ENCODE peak calls at places on chromosomes 4 and X, in six cellular contexts. S is MCF 10A; P is activated T-helper 1 cell treated with anti-CD3 and anti-CD28 coated beads, Interleukin-2, amount 50 U/mL, for 16 hours; V is posterior cingulate gyrus; K is body of pancreas; X is RPMI7951. F is an unnamed sample.

GRCh38 chr4:186351672-186352194 is 85.7 kb downstream of the F11 start:
- DNase-seq in S (no peak), P (no peak), V (no peak), K (peak), X (no peak), F (no peak)

GRCh38 chr4:139841464-139842195 is 176.0 kb downstream of the MGST2 start:
- DNase-seq in S (no peak), P (no peak), V (no peak), K (peak), X (no peak), F (no peak)

GRCh38 chr4:145260091-145260490 is 79.7 kb upstream of the OTUD4 start:
- DNase-seq in S (no peak), P (no peak), V (no peak), K (no peak), X (no peak), F (no peak)

GRCh38 chrX:50375481-50376267 is 95.0 kb downstream of the DGKK start:
- DNase-seq in S (no peak), P (no peak), V (no peak), K (no peak), X (no peak), F (no peak)

GRCh38 chr4:68361146-68361589 is 11.3 kb upstream of the YTHDC1 start:
- DNase-seq in S (peak), P (no peak), V (no peak), K (no peak), X (peak), F (peak)

GRCh38 chrX:48470110-48470832 is at the start of gene SLC38A5:
- DNase-seq in S (no peak), P (no peak), V (no peak), K (no peak), X (no peak), F (no peak)

GRCh38 chrX:120271218-120271617 is 20.6 kb downstream of the ZBTB33 start:
- DNase-seq in S (peak), P (no peak), V (no peak), K (no peak), X (no peak), F (peak)

GRCh38 chr4:76016383-76016782 is 6.9 kb downstream of the CXCL10 start:
- DNase-seq in S (no peak), P (no peak), V (no peak), K (peak), X (no peak), F (peak)

GRCh38 chr4:139921551-139922184 is 232.3 kb downstream of the MAML3 start:
- DNase-seq in S (no peak), P (no peak), V (no peak), K (peak), X (no peak), F (no peak)

GRCh38 chrX:153649915-153650782 is 3.1 kb downstream of the DUSP9 start:
- DNase-seq in S (no peak), P (no peak), V (no peak), K (no peak), X (no peak), F (no peak)

GRCh38 chr4:4658051-4658450 is 116.2 kb upstream of the STX18 start:
- DNase-seq in S (no peak), P (no peak), V (no peak), K (no peak), X (peak), F (no peak)

GRCh38 chr4:148618856-148619255 is 176.6 kb upstream of the NR3C2 start:
- DNase-seq in S (peak), P (no peak), V (no peak), K (no peak), X (no peak), F (no peak)

GRCh38 chr4:1060646-1061371 is 49.4 kb downstream of the FGFRL1 start:
- DNase-seq in S (no peak), P (no peak), V (no peak), K (no peak), X (no peak), F (no peak)

GRCh38 chrX:72306851-72307645 is 1.3 kb upstream of the CITED1 start:
- DNase-seq in S (peak), P (no peak), V (peak), K (peak), X (peak), F (peak)

GRCh38 chr4:10100734-10101216 is 15.8 kb downstream of the WDR1 start:
- DNase-seq in S (no peak), P (no peak), V (no peak), K (peak), X (no peak), F (peak)

GRCh38 chr4:177185151-177185550 is 124.5 kb upstream of the NEIL3 start:
- DNase-seq in S (no peak), P (no peak), V (no peak), K (no peak), X (no peak), F (peak)

GRCh38 chr4:113961322-113961698 is 18.1 kb downstream of the ARSJ start:
- DNase-seq in S (peak), P (no peak), V (no peak), K (no peak), X (peak), F (peak)

GRCh38 chrX:47361538-47362511 is 8.6 kb upstream of the ZNF157 start:
- DNase-seq in S (peak), P (no peak), V (peak), K (peak), X (peak), F (peak)

GRCh38 chr4:104677122-104677521 is 182.4 kb upstream of the CXXC4 start:
- DNase-seq in S (no peak), P (no peak), V (no peak), K (peak), X (peak), F (peak)

GRCh38 chr4:25406081-25406692 is 29.1 kb downstream of the ANAPC4 start:
- DNase-seq in S (no peak), P (no peak), V (no peak), K (no peak), X (no peak), F (no peak)

GRCh38 chrX:136176399-136176825 is 29.1 kb downstream of the FHL1 start:
- DNase-seq in S (peak), P (no peak), V (no peak), K (no peak), X (peak), F (peak)

GRCh38 chr4:54092800-54093608 is 7.0 kb upstream of the GSX2 start:
- DNase-seq in S (no peak), P (no peak), V (no peak), K (no peak), X (no peak), F (no peak)

GRCh38 chr4:146063143-146063542 is 112.4 kb upstream of the LSM6 start:
- DNase-seq in S (no peak), P (no peak), V (no peak), K (no peak), X (no peak), F (no peak)

F was measured in epithelial cell of esophagus.